ENCODE peak calls at places on chromosomes 16 and 17, in four cellular contexts. V, A, X and E are unnamed samples.

GRCh38 chr17:20091161-20092029 is 82.2 kb downstream of the SPECC1 start:
- DNase-seq in V (no peak), A (no peak), X (no peak), E (peak)

GRCh38 chr17:76973040-76973439 is 104.8 kb downstream of the MGAT5B start:
- DNase-seq in V (no peak), A (no peak), X (no peak), E (no peak)

GRCh38 chr16:80006175-80006895 is 405.8 kb upstream of the MAF start:
- DNase-seq in V (no peak), A (no peak), X (peak), E (no peak)

GRCh38 chr17:65046236-65046635 is 10.3 kb downstream of the GNA13 start:
- DNase-seq in V (no peak), A (no peak), X (no peak), E (no peak)

GRCh38 chr16:78200023-78200389 is 100.6 kb downstream of the WWOX start:
- DNase-seq in V (no peak), A (no peak), X (no peak), E (no peak)

GRCh38 chr17:11467639-11468038 is 130.6 kb upstream of the DNAH9 start:
- DNase-seq in V (no peak), A (no peak), X (no peak), E (no peak)

GRCh38 chr16:10525214-10525825 is 55.1 kb downstream of the EMP2 start:
- DNase-seq in V (no peak), A (no peak), X (no peak), E (no peak)

GRCh38 chr16:83802135-83802534 is 5.6 kb upstream of the HSBP1 start:
- DNase-seq in V (no peak), A (no peak), X (peak), E (no peak)

GRCh38 chr16:54160939-54161897 is 125.4 kb downstream of the IRX3 start:
- DNase-seq in V (no peak), A (no peak), X (no peak), E (no peak)

GRCh38 chr17:34760931-34761500 is 181.6 kb downstream of the TMEM132E start:
- DNase-seq in V (no peak), A (no peak), X (no peak), E (no peak)

GRCh38 chr16:68128577-68129305 is 43.6 kb downstream of the NFATC3 start:
- DNase-seq in V (no peak), A (no peak), X (peak), E (no peak)

GRCh38 chr17:58360664-58361063 is 8.7 kb upstream of the SUPT4H1 start:
- DNase-seq in V (no peak), A (no peak), X (no peak), E (no peak)

GRCh38 chr16:17277981-17278381 is 192.8 kb downstream of the XYLT1 start:
- DNase-seq in V (no peak), A (no peak), X (no peak), E (no peak)

GRCh38 chr17:64385187-64386083 is 5.2 kb downstream of the PECAM1 start:
- DNase-seq in V (no peak), A (no peak), X (peak), E (peak)

GRCh38 chr16:51276335-51276734 is 125.3 kb upstream of the SALL1 start:
- DNase-seq in V (no peak), A (no peak), X (no peak), E (no peak)

GRCh38 chr16:78609542-78610253 is 510.2 kb downstream of the WWOX start:
- DNase-seq in V (no peak), A (no peak), X (no peak), E (no peak)

GRCh38 chr16:1093284-1094123 is 2.5 kb downstream of the C1QTNF8 start:
- DNase-seq in V (peak), A (no peak), X (no peak), E (no peak)

GRCh38 chr16:15435216-15435864 is 952 bp downstream of the BMERB1 start:
- DNase-seq in V (no peak), A (no peak), X (no peak), E (no peak)

GRCh38 chr17:42337442-42337841 is 49.1 kb downstream of the STAT5A start:
- DNase-seq in V (peak), A (no peak), X (no peak), E (no peak)

GRCh38 chr17:19262650-19263620 is 25.8 kb downstream of the EPN2 start:
- DNase-seq in V (no peak), A (no peak), X (no peak), E (no peak)

GRCh38 chr16:68331879-68332410 is 21.1 kb downstream of the PRMT7 start:
- DNase-seq in V (no peak), A (no peak), X (no peak), E (no peak)

GRCh38 chr16:84940670-84941551 is 70.4 kb downstream of the ZDHHC7 start:
- DNase-seq in V (no peak), A (no peak), X (no peak), E (peak)

GRCh38 chr17:10125761-10126553 is 72.4 kb downstream of the GAS7 start:
- DNase-seq in V (no peak), A (no peak), X (no peak), E (no peak)

GRCh38 chr17:36935681-36936454 is 1.4 kb upstream of the LHX1 start:
- DNase-seq in V (no peak), A (no peak), X (peak), E (no peak)

GRCh38 chr17:68383443-68384321 is 73.6 kb downstream of the WIPI1 start:
- DNase-seq in V (peak), A (no peak), X (peak), E (peak)

GRCh38 chr17:42530952-42531454 is 5.0 kb upstream of the NAGLU start:
- DNase-seq in V (no peak), A (no peak), X (no peak), E (no peak)

GRCh38 chr16:87235810-87236515 is 81.2 kb downstream of the C16orf95 start:
- DNase-seq in V (no peak), A (no peak), X (no peak), E (no peak)

GRCh38 chr16:4612977-4613635 is 1.6 kb downstream of the UBALD1 start:
- DNase-seq in V (no peak), A (no peak), X (peak), E (no peak)

GRCh38 chr17:39653662-39654331 is 11.4 kb upstream of the TCAP start:
- DNase-seq in V (peak), A (peak), X (peak), E (no peak)

GRCh38 chr16:88769617-88770458 is 15.2 kb downstream of the PIEZO1 start:
- DNase-seq in V (no peak), A (no peak), X (no peak), E (no peak)

GRCh38 chr16:85421338-85422123 is 191.6 kb upstream of the GSE1 start:
- DNase-seq in V (no peak), A (no peak), X (no peak), E (no peak)

GRCh38 chr16:57795431-57795878 is 6.8 kb downstream of the KIFC3 start:
- DNase-seq in V (no peak), A (peak), X (peak), E (no peak)

GRCh38 chr16:57945740-57946138 is 25.2 kb downstream of the CNGB1 start:
- DNase-seq in V (no peak), A (no peak), X (peak), E (no peak)

GRCh38 chr16:11253995-11254912 is 1.8 kb downstream of the SOCS1 start:
- DNase-seq in V (no peak), A (no peak), X (no peak), E (no peak)

GRCh38 chr17:43482103-43483012 is 1.4 kb upstream of the DHX8 start:
- DNase-seq in V (no peak), A (no peak), X (no peak), E (no peak)

GRCh38 chr17:28946239-28946638 is 5.1 kb downstream of the PHF12 start:
- DNase-seq in V (no peak), A (no peak), X (peak), E (peak)

GRCh38 chr16:10744370-10745030 is 858 bp downstream of the NUBP1 start:
- DNase-seq in V (no peak), A (peak), X (no peak), E (peak)